ENCODE peak calls at places on chromosomes 7 and 10, in nine cellular contexts. One of them, this sample, is unnamed.

GRCh38 chr7:137932881-137933269 is 69.0 kb downstream of the CREB3L2 start:
- DNase-seq in body of pancreas: no peak
- DNase-seq in heart left ventricle: no peak
- DNase-seq in stomach: no peak
- DNase-seq in tibial nerve: no peak
- DNase-seq in suprapubic skin: no peak
- DNase-seq in IMR-90: peak; percentile 77
- DNase-seq in spleen: no peak
- DNase-seq in thyroid gland: no peak
- DNase-seq in this sample: no peak

GRCh38 chr7:46226860-46227259 is 305.8 kb upstream of the IGFBP3 start:
- DNase-seq in body of pancreas: no peak
- DNase-seq in stomach: no peak
- DNase-seq in tibial nerve: no peak
- DNase-seq in thyroid gland: no peak
- DNase-seq in heart left ventricle: no peak
- DNase-seq in spleen: no peak
- DNase-seq in suprapubic skin: no peak
- DNase-seq in IMR-90: peak; percentile 40
- DNase-seq in this sample: no peak

GRCh38 chr10:43374194-43374593 is 2.8 kb downstream of the FXYD4 start:
- DNase-seq in IMR-90: no peak
- DNase-seq in suprapubic skin: no peak
- DNase-seq in body of pancreas: no peak
- DNase-seq in heart left ventricle: no peak
- DNase-seq in tibial nerve: no peak
- DNase-seq in spleen: peak; percentile 61
- DNase-seq in stomach: no peak
- DNase-seq in thyroid gland: no peak
- DNase-seq in this sample: no peak

GRCh38 chr7:87105401-87105800 is 45.9 kb upstream of the ELAPOR2 start:
- DNase-seq in IMR-90: no peak
- DNase-seq in heart left ventricle: no peak
- DNase-seq in tibial nerve: no peak
- DNase-seq in suprapubic skin: no peak
- DNase-seq in body of pancreas: no peak
- DNase-seq in stomach: no peak
- DNase-seq in spleen: no peak
- DNase-seq in thyroid gland: no peak
- DNase-seq in this sample: no peak

GRCh38 chr7:16646427-16647081 is 573 bp downstream of the BZW2 start:
- DNase-seq in suprapubic skin: no peak
- DNase-seq in spleen: no peak
- DNase-seq in thyroid gland: no peak
- DNase-seq in heart left ventricle: no peak
- DNase-seq in IMR-90: no peak
- DNase-seq in body of pancreas: peak; percentile 14
- DNase-seq in tibial nerve: no peak
- DNase-seq in stomach: no peak
- DNase-seq in this sample: no peak

GRCh38 chr7:39504963-39505362 is 61.2 kb upstream of the YAE1 start:
- DNase-seq in suprapubic skin: no peak
- DNase-seq in thyroid gland: peak; percentile 17
- DNase-seq in heart left ventricle: peak; percentile 11
- DNase-seq in spleen: no peak
- DNase-seq in IMR-90: peak; percentile 40
- DNase-seq in stomach: no peak
- DNase-seq in tibial nerve: no peak
- DNase-seq in body of pancreas: no peak
- DNase-seq in this sample: peak; percentile 73

GRCh38 chr10:23065549-23065948 is 29.8 kb upstream of the MSRB2 start:
- DNase-seq in tibial nerve: peak; percentile 42
- DNase-seq in body of pancreas: peak; percentile 90
- DNase-seq in thyroid gland: peak; percentile 92
- DNase-seq in stomach: peak; percentile 85
- DNase-seq in heart left ventricle: peak; percentile 76
- DNase-seq in spleen: no peak
- DNase-seq in IMR-90: peak; percentile 59
- DNase-seq in suprapubic skin: peak; percentile 82
- DNase-seq in this sample: peak; percentile 74

GRCh38 chr10:119807960-119808697 is 64.5 kb downstream of the MCMBP start:
- DNase-seq in spleen: no peak
- DNase-seq in body of pancreas: no peak
- DNase-seq in suprapubic skin: no peak
- DNase-seq in heart left ventricle: no peak
- DNase-seq in thyroid gland: no peak
- DNase-seq in stomach: no peak
- DNase-seq in IMR-90: peak; percentile 93
- DNase-seq in tibial nerve: no peak
- DNase-seq in this sample: no peak

GRCh38 chr10:128475686-128476410 is 349.6 kb upstream of the MKI67 start:
- DNase-seq in spleen: no peak
- DNase-seq in thyroid gland: no peak
- DNase-seq in suprapubic skin: no peak
- DNase-seq in tibial nerve: no peak
- DNase-seq in IMR-90: no peak
- DNase-seq in heart left ventricle: no peak
- DNase-seq in body of pancreas: no peak
- DNase-seq in stomach: no peak
- DNase-seq in this sample: no peak

GRCh38 chr7:106504207-106504606 is 156.8 kb downstream of the CCDC71L start:
- DNase-seq in body of pancreas: no peak
- DNase-seq in spleen: no peak
- DNase-seq in IMR-90: no peak
- DNase-seq in suprapubic skin: no peak
- DNase-seq in heart left ventricle: no peak
- DNase-seq in tibial nerve: no peak
- DNase-seq in thyroid gland: no peak
- DNase-seq in stomach: no peak
- DNase-seq in this sample: no peak

GRCh38 chr7:117014673-117015133 is 61.4 kb downstream of the ST7 start:
- DNase-seq in heart left ventricle: peak; percentile 72
- DNase-seq in suprapubic skin: no peak
- DNase-seq in IMR-90: peak; percentile 68
- DNase-seq in stomach: peak; percentile 56
- DNase-seq in body of pancreas: peak; percentile 58
- DNase-seq in spleen: peak; percentile 75
- DNase-seq in thyroid gland: peak; percentile 77
- DNase-seq in tibial nerve: peak; percentile 26
- DNase-seq in this sample: peak; percentile 60

DNA sequence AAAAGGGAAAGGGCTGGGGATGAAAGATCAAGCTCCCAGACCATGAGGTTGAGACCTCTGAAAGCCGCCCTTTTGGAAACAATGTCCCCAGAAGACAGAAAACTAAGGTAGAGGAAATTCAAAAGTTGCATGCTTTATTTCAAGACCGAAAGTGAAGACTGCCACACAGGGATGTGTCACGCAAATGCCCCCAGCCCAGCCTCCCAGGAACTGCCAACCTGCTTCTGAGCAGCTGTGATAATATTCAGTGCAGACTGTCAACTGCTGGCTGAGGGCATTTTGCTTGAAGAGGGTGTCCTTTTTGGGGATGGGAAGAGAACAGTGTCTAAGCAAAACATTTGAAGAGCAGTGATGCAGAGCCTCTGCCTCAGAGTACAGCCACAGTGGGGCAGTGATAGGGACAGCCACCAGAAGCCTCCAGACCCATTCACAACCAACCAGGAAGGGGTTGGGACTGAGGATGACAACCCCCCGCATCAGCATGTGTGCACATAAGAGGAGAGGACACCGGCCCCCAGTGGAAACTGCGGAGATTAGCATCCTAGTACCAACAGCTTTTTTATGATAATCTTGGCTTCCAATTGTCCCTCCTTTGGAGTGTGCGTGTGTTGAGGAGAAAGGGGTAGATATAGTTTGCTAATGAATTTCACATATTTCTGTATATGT is 34.7 kb upstream of the NFE2L3 start:
- DNase-seq in thyroid gland: no peak
- DNase-seq in body of pancreas: no peak
- DNase-seq in stomach: no peak
- DNase-seq in heart left ventricle: no peak
- DNase-seq in tibial nerve: no peak
- DNase-seq in spleen: no peak
- DNase-seq in IMR-90: no peak
- DNase-seq in suprapubic skin: no peak
- DNase-seq in this sample: no peak
- H3K4me3 ChIP-seq in thyroid gland: no peak overlapping the region
- H3K4me3 ChIP-seq in body of pancreas: no peak overlapping the region
- H3K4me3 ChIP-seq in stomach: no peak overlapping the region
- H3K4me3 ChIP-seq in heart left ventricle: no peak overlapping the region
- H3K4me3 ChIP-seq in tibial nerve: no peak overlapping the region
- H3K4me3 ChIP-seq in spleen: no peak overlapping the region
- H3K4me3 ChIP-seq in IMR-90: no peak overlapping the region
- H3K4me3 ChIP-seq in suprapubic skin: no peak overlapping the region
- H3K4me3 ChIP-seq in this sample: no peak overlapping the region

DNA sequence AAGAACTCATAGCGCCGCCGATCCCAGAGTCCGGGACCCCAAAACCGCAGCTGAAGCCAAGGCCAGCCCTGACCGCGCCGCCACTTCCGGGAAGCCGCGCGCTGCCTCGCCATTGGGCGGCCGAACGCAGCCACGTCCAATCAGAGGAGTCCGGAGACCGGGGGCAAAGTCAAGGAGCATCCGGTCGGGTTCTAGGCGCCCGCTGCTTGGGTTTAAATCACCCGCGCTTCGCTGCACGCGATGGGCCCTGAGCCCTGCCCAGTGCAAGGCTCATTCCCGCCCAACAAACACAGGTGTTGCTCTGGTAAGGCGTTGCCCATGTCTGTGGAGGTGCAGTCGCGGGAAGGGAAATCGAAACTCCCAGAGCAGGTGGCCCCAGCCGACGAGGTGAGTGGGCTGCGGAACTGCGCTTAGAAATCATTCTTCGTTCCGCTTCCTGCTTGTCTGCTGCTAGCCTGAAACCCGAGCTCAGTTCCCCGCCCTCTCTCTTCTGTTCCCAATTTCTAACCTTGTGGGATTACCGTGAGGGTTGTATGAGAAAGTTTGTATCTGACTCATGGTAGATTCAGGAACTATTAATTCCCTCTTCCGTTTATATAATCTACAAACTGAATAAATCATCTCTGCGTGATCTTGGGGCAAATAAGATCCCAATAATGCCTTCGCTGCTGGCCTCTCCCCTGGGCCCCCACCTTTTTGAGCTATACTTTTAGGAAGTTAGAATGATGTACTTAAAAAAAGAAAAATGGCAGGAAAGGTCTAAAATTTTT is at the start of gene DCLRE1C:
- DNase-seq in IMR-90: peak; percentile 91
- DNase-seq in tibial nerve: peak; percentile 79
- DNase-seq in thyroid gland: peak; percentile 94
- DNase-seq in stomach: peak; percentile 93
- DNase-seq in spleen: peak; percentile 96
- DNase-seq in heart left ventricle: peak; percentile 90
- DNase-seq in suprapubic skin: peak; percentile 94
- DNase-seq in body of pancreas: peak; percentile 94
- DNase-seq in this sample: peak; percentile 97
- TF ChIP-seq POLR2A in IMR-90: peak; percentile 4
- TF ChIP-seq POLR2A in tibial nerve: no peak
- TF ChIP-seq POLR2A in thyroid gland: no peak
- TF ChIP-seq POLR2A in stomach: no peak
- TF ChIP-seq POLR2A in spleen: no peak
- TF ChIP-seq POLR2A in heart left ventricle: no peak
- TF ChIP-seq POLR2A in suprapubic skin: no peak
- TF ChIP-seq POLR2A in body of pancreas: peak; percentile 80
- TF ChIP-seq POLR2A in this sample: peak; percentile 84

DNA sequence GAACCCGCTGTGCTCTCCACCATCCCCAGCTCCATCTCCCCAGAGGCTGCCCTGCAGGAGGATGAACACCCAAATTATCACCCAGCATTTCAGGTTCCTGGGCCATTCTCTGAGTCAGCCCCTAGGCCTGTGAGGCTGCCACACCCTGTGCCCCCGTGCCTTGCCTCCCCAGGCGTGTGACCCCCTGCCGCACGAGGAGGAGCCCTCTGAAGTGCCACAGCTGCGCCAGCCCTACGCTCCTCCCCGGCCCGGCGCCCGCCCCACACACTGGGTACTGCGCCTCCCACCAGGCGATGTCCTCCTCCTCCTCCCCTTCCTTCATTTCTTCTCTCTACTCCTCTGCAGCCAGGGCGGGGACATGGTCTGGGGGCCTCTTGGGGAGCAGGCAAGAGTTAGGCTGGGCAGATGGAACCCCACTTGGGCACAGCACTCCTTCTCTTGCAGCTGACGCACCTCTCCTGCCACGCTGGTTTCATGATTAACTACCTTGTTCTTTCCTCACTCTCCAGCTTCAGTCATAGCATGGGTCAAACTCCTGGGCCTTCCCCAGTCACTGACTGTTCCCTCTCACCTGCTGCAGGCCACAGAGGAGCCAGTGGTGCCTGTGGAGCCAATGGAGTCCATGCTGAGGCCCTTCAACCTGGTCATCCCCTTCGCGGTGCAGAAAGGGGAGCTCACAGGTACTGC is 12.7 kb upstream of the ATP6V1F start:
- DNase-seq in tibial nerve: no peak
- DNase-seq in suprapubic skin: no peak
- DNase-seq in body of pancreas: no peak
- DNase-seq in stomach: no peak
- DNase-seq in spleen: no peak
- DNase-seq in IMR-90: no peak
- DNase-seq in thyroid gland: no peak
- DNase-seq in heart left ventricle: no peak
- DNase-seq in this sample: no peak
- H3K36me3 ChIP-seq in tibial nerve: no peaks in the 10 kb centered on the region
- H3K36me3 ChIP-seq in suprapubic skin: peaks cover 36% of the 10 kb centered on the region
- H3K36me3 ChIP-seq in body of pancreas: no peaks in the 10 kb centered on the region
- H3K36me3 ChIP-seq in stomach: peaks cover 61% of the 10 kb centered on the region
- H3K36me3 ChIP-seq in spleen: no peaks in the 10 kb centered on the region
- H3K36me3 ChIP-seq in IMR-90: peaks cover 96% of the 10 kb centered on the region
- H3K36me3 ChIP-seq in thyroid gland: no peaks in the 10 kb centered on the region
- H3K36me3 ChIP-seq in heart left ventricle: peaks cover 100% of the 10 kb centered on the region
- H3K36me3 ChIP-seq in this sample: peaks cover 24% of the 10 kb centered on the region

GRCh38 chr7:32937344-32938174 is 19.7 kb upstream of the FKBP9 start:
- DNase-seq in spleen: no peak
- DNase-seq in suprapubic skin: no peak
- DNase-seq in tibial nerve: no peak
- DNase-seq in IMR-90: peak; percentile 61
- DNase-seq in stomach: peak; percentile 58
- DNase-seq in body of pancreas: peak; percentile 52
- DNase-seq in heart left ventricle: peak; percentile 63
- DNase-seq in thyroid gland: peak; percentile 26
- DNase-seq in this sample: no peak

GRCh38 chr7:32943654-32944030 is 13.6 kb upstream of the FKBP9 start:
- DNase-seq in spleen: no peak
- DNase-seq in stomach: no peak
- DNase-seq in heart left ventricle: no peak
- DNase-seq in body of pancreas: no peak
- DNase-seq in IMR-90: no peak
- DNase-seq in suprapubic skin: no peak
- DNase-seq in thyroid gland: no peak
- DNase-seq in tibial nerve: no peak
- DNase-seq in this sample: no peak

GRCh38 chr7:32941996-32942782 is 15.1 kb upstream of the FKBP9 start:
- DNase-seq in thyroid gland: peak; percentile 64
- DNase-seq in IMR-90: peak; percentile 32
- DNase-seq in suprapubic skin: peak; percentile 88
- DNase-seq in tibial nerve: peak; percentile 33
- DNase-seq in stomach: peak; percentile 49
- DNase-seq in heart left ventricle: peak; percentile 72
- DNase-seq in spleen: peak; percentile 92
- DNase-seq in body of pancreas: peak; percentile 66
- DNase-seq in this sample: peak; percentile 62

GRCh38 chr7:32942783-32943653 is 14.2 kb upstream of the FKBP9 start:
- DNase-seq in IMR-90: peak; percentile 71
- DNase-seq in heart left ventricle: peak; percentile 83
- DNase-seq in stomach: peak; percentile 83
- DNase-seq in tibial nerve: peak; percentile 57
- DNase-seq in suprapubic skin: peak; percentile 84
- DNase-seq in spleen: peak; percentile 96
- DNase-seq in body of pancreas: peak; percentile 76
- DNase-seq in thyroid gland: peak; percentile 81
- DNase-seq in this sample: peak; percentile 70

GRCh38 chr7:32941181-32941995 is 15.9 kb upstream of the FKBP9 start:
- DNase-seq in suprapubic skin: no peak
- DNase-seq in body of pancreas: no peak
- DNase-seq in spleen: no peak
- DNase-seq in heart left ventricle: no peak
- DNase-seq in IMR-90: no peak
- DNase-seq in stomach: no peak
- DNase-seq in thyroid gland: no peak
- DNase-seq in tibial nerve: no peak
- DNase-seq in this sample: no peak
- H3K4me3 ChIP-seq in suprapubic skin: peak overlapping the region; percentile 78
- H3K4me3 ChIP-seq in body of pancreas: peak overlapping the region; percentile 58
- H3K4me3 ChIP-seq in spleen: peak overlapping the region; percentile 37
- H3K4me3 ChIP-seq in heart left ventricle: peak overlapping the region; percentile 79
- H3K4me3 ChIP-seq in IMR-90: peak overlapping the region; percentile 94
- H3K4me3 ChIP-seq in stomach: peak overlapping the region; percentile 71
- H3K4me3 ChIP-seq in thyroid gland: peak overlapping the region; percentile 71
- H3K4me3 ChIP-seq in tibial nerve: peak overlapping the region; percentile 87
- H3K4me3 ChIP-seq in this sample: peak overlapping the region; percentile 63